ENCODE peak calls at places on chromosomes 2 and 18, in nine cellular contexts. I, A, W, E, F, K, V, H and S are unnamed samples.

GRCh38 chr2:143823286-143823685 is 694.1 kb downstream of the ARHGAP15 start:
- DNase-seq in K (no peak), A (no peak), I (no peak), W (no peak), E (no peak), F (no peak), V (no peak), H (no peak), S (no peak)

GRCh38 chr2:14601070-14601770 is 31.3 kb upstream of the LRATD1 start:
- DNase-seq in E (no peak), V (no peak), F (no peak), I (no peak), H (no peak), W (no peak), A (no peak), K (peak), S (no peak)

GRCh38 chr2:190668892-190669291 is 20.0 kb downstream of the NAB1 start:
- DNase-seq in H (no peak), I (no peak), W (no peak), F (no peak), A (no peak), K (no peak), E (no peak), V (no peak), S (no peak)

GRCh38 chr2:236180831-236181453 is 12.8 kb upstream of the GBX2 start:
- DNase-seq in V (peak), F (no peak), E (no peak), W (peak), I (peak), A (no peak), H (no peak), K (peak), S (no peak)

GRCh38 chr18:67636597-67637385 is 120.3 kb upstream of the DSEL start:
- DNase-seq in I (no peak), W (no peak), H (peak), K (no peak), A (no peak), V (no peak), E (no peak), F (no peak), S (no peak)

GRCh38 chr2:118264591-118264990 is 176.3 kb downstream of the INSIG2 start:
- DNase-seq in K (peak), V (no peak), I (no peak), F (no peak), A (no peak), W (no peak), H (no peak), E (no peak), S (no peak)

GRCh38 chr2:218908721-218909619 is 28.3 kb downstream of the WNT10A start:
- DNase-seq in V (peak), A (peak), F (peak), H (peak), K (peak), W (peak), E (peak), I (peak), S (peak)

GRCh38 chr2:112640800-112641675 is 4.7 kb upstream of the SLC20A1 start:
- DNase-seq in F (no peak), V (peak), A (no peak), H (no peak), K (peak), E (no peak), W (no peak), I (no peak), S (no peak)

GRCh38 chr2:100119235-100119634 is 23.2 kb downstream of the AFF3 start:
- DNase-seq in W (no peak), K (no peak), E (no peak), I (no peak), V (no peak), A (no peak), F (no peak), H (no peak), S (no peak)

GRCh38 chr2:217054791-217055190 is 194.9 kb upstream of the TNP1 start:
- DNase-seq in A (no peak), W (no peak), E (no peak), I (no peak), K (peak), F (no peak), H (no peak), V (no peak), S (no peak)

GRCh38 chr2:132701810-132702209 is 31.8 kb upstream of the LYPD1 start:
- DNase-seq in V (no peak), H (no peak), I (no peak), E (no peak), K (peak), W (no peak), A (no peak), F (no peak), S (no peak)

GRCh38 chr2:238864207-238865014 is 16.5 kb downstream of the TWIST2 start:
- DNase-seq in E (peak), I (peak), A (peak), K (peak), V (peak), F (peak), W (peak), H (peak), S (peak)

GRCh38 chr2:118779362-118779761 is 68.1 kb downstream of the EN1 start:
- DNase-seq in A (no peak), F (no peak), W (no peak), V (no peak), H (no peak), E (no peak), I (no peak), K (no peak), S (no peak)

GRCh38 chr2:105691942-105692341 is 52.8 kb upstream of the NCK2 start:
- DNase-seq in E (no peak), I (peak), F (no peak), W (no peak), H (no peak), A (no peak), K (no peak), V (no peak), S (no peak)

GRCh38 chr2:119435953-119436297 is 4.3 kb downstream of the TMEM37 start:
- DNase-seq in K (no peak), A (no peak), V (no peak), F (no peak), I (no peak), E (no peak), H (peak), W (no peak), S (no peak)

GRCh38 chr2:82837588-82838304 is 1621.3 kb downstream of the SUCLG1 start:
- DNase-seq in V (peak), E (no peak), F (no peak), A (no peak), H (no peak), I (no peak), K (peak), W (peak), S (no peak)

GRCh38 chr2:100291152-100291970 is 30.9 kb downstream of the LONRF2 start:
- DNase-seq in F (no peak), E (no peak), H (no peak), V (peak), W (peak), A (peak), K (peak), I (peak), S (peak)

GRCh38 chr2:94956797-94957391 is 68.6 kb upstream of the MAL start:
- DNase-seq in K (peak), A (no peak), E (no peak), H (no peak), F (no peak), W (peak), I (peak), V (no peak), S (no peak)

GRCh38 chr2:240893363-240893828 is 2.6 kb downstream of the MAB21L4 start:
- DNase-seq in E (no peak), V (no peak), H (peak), F (no peak), A (no peak), K (peak), I (no peak), W (no peak), S (no peak)

GRCh38 chr2:64504774-64505720 is 19.1 kb upstream of the AFTPH start:
- DNase-seq in K (no peak), V (no peak), F (no peak), H (no peak), I (peak), E (no peak), W (no peak), A (no peak), S (no peak)

GRCh38 chr2:61928816-61929471 is 23.5 kb downstream of the COMMD1 start:
- DNase-seq in A (no peak), I (no peak), E (no peak), V (no peak), F (no peak), H (no peak), K (peak), W (no peak), S (no peak)

GRCh38 chr2:206368933-206369569 is 74.3 kb upstream of the ADAM23 start:
- DNase-seq in A (no peak), E (no peak), I (peak), F (no peak), K (no peak), W (no peak), V (no peak), H (no peak), S (no peak)

GRCh38 chr2:198376677-198377076 is 572.3 kb downstream of the PLCL1 start:
- DNase-seq in V (no peak), W (peak), I (no peak), E (no peak), F (no peak), H (no peak), A (no peak), K (peak), S (no peak)

GRCh38 chr2:240877460-240878340 is 9.1 kb downstream of the AGXT start:
- DNase-seq in V (no peak), H (peak), E (no peak), F (no peak), A (peak), I (no peak), K (no peak), W (no peak), S (peak)

GRCh38 chr2:65320042-65320711 is 92.5 kb downstream of the ACTR2 start:
- DNase-seq in H (no peak), A (no peak), K (peak), I (peak), W (peak), F (peak), V (peak), E (no peak), S (no peak)

GRCh38 chr2:239141021-239141760 is 259.6 kb downstream of the HDAC4 start:
- DNase-seq in F (no peak), I (no peak), V (no peak), E (no peak), H (no peak), W (no peak), A (no peak), K (no peak), S (peak)

GRCh38 chr2:16224298-16225045 is 284.1 kb downstream of the MYCN start:
- DNase-seq in V (no peak), I (no peak), A (no peak), F (no peak), W (no peak), K (no peak), H (no peak), E (no peak), S (no peak)

GRCh38 chr2:16221461-16222010 is 281.2 kb downstream of the MYCN start:
- DNase-seq in E (no peak), K (no peak), H (no peak), A (no peak), V (no peak), F (no peak), W (no peak), I (no peak), S (no peak)

GRCh38 chr2:16223481-16224177 is 283.3 kb downstream of the MYCN start:
- DNase-seq in W (no peak), F (no peak), H (no peak), A (no peak), V (no peak), I (no peak), E (no peak), K (no peak), S (no peak)

GRCh38 chr2:16222326-16222725 is 282.0 kb downstream of the MYCN start:
- DNase-seq in A (no peak), H (no peak), K (no peak), F (no peak), V (no peak), E (no peak), W (no peak), I (no peak), S (no peak)

GRCh38 chr2:16223071-16223470 is 282.7 kb downstream of the MYCN start:
- DNase-seq in F (no peak), I (no peak), H (no peak), K (no peak), W (no peak), V (no peak), A (no peak), E (no peak), S (no peak)
- H3K27ac ChIP-seq in F (no peak), I (no peak), H (no peak), K (no peak), W (no peak), V (no peak), A (no peak), E (no peak), S (no peak)

DNA sequence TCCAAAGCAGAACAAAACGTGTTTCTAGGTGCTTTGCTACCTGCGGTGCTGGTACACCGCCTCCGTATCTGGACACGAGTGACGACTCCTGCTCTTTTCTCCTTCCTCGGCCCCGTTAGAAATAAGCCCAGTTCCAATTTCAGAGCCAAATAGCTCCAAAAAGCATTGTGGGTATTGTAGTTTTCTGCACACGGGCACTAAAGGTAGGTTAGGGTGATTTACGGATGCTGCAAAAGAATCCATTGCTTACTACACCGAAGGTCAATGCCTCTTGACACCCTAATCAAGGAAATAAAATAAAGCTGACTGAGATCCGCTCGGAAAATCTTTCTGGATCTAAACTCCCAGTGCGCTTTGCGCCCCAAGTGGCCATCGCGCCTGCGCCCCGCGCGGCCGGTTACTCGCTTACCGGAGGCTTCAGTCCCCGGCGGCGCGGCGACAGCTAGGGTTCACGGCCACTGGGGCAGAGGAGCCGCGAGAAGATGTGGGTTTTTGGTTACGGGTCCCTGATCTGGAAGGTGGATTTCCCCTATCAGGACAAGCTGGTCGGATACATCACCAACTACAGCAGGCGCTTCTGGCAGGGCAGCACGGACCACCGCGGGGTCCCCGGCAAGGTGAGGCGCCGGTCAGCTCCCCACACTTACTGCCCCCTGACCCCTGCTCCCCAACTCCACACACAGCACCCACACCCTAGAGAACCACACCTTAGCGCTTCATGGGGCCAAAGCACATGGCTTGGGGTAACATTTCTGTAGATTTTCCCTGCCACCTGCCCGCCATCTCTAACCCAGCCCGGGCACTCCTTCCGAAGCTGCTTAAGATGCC is at the start of gene CHAC2:
- DNase-seq in A (peak), V (peak), H (peak), W (peak), K (peak), I (peak), E (peak), F (peak), S (peak)
- TF ChIP-seq CTCF in A (peak), V (peak), H (peak), W (no peak), K (peak), I (peak), E (peak), F (peak), S (peak)

GRCh38 chr2:37549598-37549997 is 121.8 kb downstream of the CDC42EP3 start:
- DNase-seq in E (no peak), F (no peak), K (no peak), A (no peak), V (no peak), H (no peak), W (no peak), I (no peak), S (no peak)
- H3K4me3 ChIP-seq in E (no peak), F (no peak), K (no peak), A (no peak), V (no peak), H (no peak), W (no peak), I (no peak), S (no peak)

DNA sequence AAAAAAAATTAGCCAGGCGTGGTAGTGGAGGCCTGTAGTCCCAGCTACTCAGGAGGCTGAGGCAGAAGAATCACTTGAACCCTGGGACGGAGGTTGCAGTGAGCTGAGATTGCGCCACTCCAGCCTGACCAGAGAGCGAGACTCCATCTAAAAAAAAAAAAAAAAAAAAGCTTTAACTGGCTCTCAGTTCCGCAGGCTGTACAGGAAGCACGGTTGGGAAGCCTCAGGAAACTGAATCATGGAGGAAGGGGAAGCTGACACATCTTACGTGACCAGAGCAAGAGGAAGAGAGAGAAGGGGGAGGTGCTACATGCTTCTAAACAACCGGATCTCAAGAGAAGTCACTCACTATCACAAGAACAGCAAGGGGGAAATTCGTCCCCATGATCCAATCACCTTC is 505.6 kb upstream of the SLC8A1 start:
- DNase-seq in V (no peak), E (no peak), I (peak), A (no peak), K (no peak), F (no peak), H (no peak), W (no peak), S (peak)
- H3K27ac ChIP-seq in V (no peak), E (no peak), I (no peak), A (no peak), K (no peak), F (no peak), H (no peak), W (no peak), S (no peak)

DNA sequence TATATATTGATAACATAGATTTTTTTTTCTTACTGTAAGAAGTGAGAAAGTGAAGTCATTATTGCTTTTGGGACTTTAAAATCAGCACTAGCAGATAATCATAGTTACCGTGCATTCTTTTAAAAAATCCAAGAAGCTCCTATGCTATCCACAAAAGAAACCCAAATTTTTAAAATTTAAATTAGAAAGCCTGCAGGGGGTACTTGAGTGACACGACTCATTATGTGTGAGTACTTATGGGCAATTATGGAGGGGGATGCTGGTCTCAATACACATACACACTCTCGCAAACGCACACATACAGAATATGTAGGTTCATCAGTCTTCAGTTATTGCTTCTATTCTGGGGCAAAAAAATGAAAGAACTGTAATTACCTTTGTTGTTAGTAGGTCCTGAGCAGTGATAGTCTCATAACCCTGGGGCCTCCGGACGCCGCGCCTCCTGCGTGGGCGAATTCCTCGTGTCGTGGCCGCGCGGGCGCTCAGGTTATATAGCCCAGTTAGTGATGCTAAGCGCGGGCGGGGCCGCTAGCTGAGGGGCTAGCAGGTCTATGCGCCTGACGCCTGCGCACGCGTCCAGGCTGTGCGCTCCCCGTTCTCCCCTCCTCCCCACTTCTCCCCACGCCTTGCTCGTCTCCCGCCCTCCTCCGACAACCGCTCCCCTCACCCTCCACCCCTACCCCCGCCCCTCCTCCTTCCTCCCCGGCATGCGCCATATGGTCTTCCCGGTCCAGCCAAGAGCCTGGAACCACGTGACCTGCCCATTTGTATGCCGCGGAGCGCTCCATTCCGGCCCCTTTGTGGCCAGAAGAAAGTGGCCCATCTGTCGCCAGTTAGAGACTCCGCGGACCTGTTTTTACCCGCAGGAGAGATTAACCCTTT is at the start of gene NEUROD1:
- DNase-seq in A (no peak), K (no peak), I (no peak), E (no peak), F (no peak), W (peak), V (no peak), H (peak), S (no peak)
- TF ChIP-seq CTCF in A (no peak), K (no peak), I (no peak), E (no peak), F (no peak), W (no peak), V (no peak), H (no peak), S (no peak)

GRCh38 chr18:46343940-46344372 is 239.8 kb downstream of the HAUS1 start:
- DNase-seq in E (peak), H (no peak), K (no peak), I (peak), F (peak), V (no peak), W (no peak), A (peak), S (peak)

GRCh38 chr18:46344416-46345180 is 240.4 kb downstream of the HAUS1 start:
- DNase-seq in H (no peak), A (no peak), E (no peak), K (no peak), F (no peak), W (no peak), V (no peak), I (no peak), S (no peak)

GRCh38 chr18:46345181-46345465 is 240.9 kb downstream of the HAUS1 start:
- DNase-seq in I (no peak), H (no peak), K (no peak), A (no peak), E (no peak), F (no peak), V (no peak), W (no peak), S (no peak)

GRCh38 chr18:46341989-46342525 is 237.9 kb downstream of the HAUS1 start:
- DNase-seq in F (no peak), W (no peak), V (no peak), I (no peak), E (no peak), A (no peak), H (no peak), K (no peak), S (no peak)

DNA sequence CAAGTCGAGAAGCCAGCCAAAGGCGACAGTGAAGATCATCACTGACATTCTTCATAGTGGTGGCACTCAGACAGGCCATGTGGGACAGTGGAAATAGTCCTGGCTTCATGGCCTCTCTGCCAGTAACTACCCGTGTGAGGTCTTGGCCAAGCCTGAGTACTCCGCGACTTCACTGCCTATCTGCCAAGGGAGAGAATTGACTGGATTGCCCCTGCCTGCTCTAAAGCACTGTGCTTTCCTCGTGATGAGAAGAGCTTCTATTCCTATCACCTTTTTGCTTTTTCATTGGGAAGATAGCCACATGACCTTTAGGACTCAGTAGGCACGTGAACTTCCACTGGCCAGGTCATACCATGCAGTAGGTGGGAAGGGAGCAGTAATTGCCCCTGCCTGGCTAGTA is 239.3 kb downstream of the HAUS1 start:
- DNase-seq in I (no peak), A (no peak), F (no peak), W (no peak), H (no peak), V (no peak), E (no peak), K (no peak), S (no peak)
- H3K4me3 ChIP-seq in I (no peak), A (no peak), F (no peak), W (no peak), H (no peak), V (no peak), E (no peak), K (no peak), S (no peak)

GRCh38 chr2:174840436-174840835 is 76.2 kb upstream of the CHRNA1 start:
- DNase-seq in K (peak), F (no peak), H (no peak), I (no peak), E (no peak), A (no peak), V (peak), W (no peak), S (no peak)
- H3K27ac ChIP-seq in K (peak), F (no peak), H (no peak), I (no peak), E (no peak), A (no peak), V (no peak), W (no peak), S (no peak)